ENCODE peak calls at places on chromosomes 16 and 17, in six cellular contexts. Y is mammary epithelial cell, E is small intestine, T is left ventricle myocardium inferior, F is heart left ventricle, Z is MM.1S. S is an unnamed sample. For H3K4me1, the result is how much of the 10 kb centered on the place peaks cover.

GRCh38 chr16:54290203-54291106 is 3.9 kb upstream of the IRX3 start:
- DNase-seq in Y (no peak), E (no peak), T (no peak), F (no peak), Z (no peak), S (peak)

GRCh38 chr17:14986127-14986526 is 279.0 kb downstream of the PMP22 start:
- DNase-seq in Y (no peak), E (no peak), T (no peak), F (no peak), Z (no peak), S (no peak)

GRCh38 chr17:58932956-58933355 is 173.7 kb downstream of the TRIM37 start:
- DNase-seq in Y (no peak), E (no peak), T (no peak), F (no peak), Z (no peak), S (no peak)

GRCh38 chr16:31333686-31334649 is 21.0 kb upstream of the ITGAX start:
- DNase-seq in Y (peak), E (peak), T (no peak), F (no peak), Z (peak), S (peak)

GRCh38 chr17:9577402-9577709 is 914 bp downstream of the CFAP52 start:
- DNase-seq in Y (no peak), E (no peak), T (no peak), F (no peak), Z (no peak), S (no peak)

GRCh38 chr16:80751167-80751566 is 53.2 kb downstream of the CDYL2 start:
- DNase-seq in Y (no peak), E (peak), T (no peak), F (no peak), Z (no peak), S (peak)

GRCh38 chr16:81602377-81602776 is 157.8 kb downstream of the CMIP start:
- DNase-seq in Y (no peak), E (no peak), T (no peak), F (no peak), Z (no peak), S (no peak)

GRCh38 chr17:19411641-19412040 is 609 bp downstream of the RNF112 start:
- DNase-seq in Y (no peak), E (no peak), T (no peak), F (no peak), Z (no peak), S (no peak)

GRCh38 chr17:37373530-37374159 is 2.1 kb upstream of the C17orf78 start:
- DNase-seq in Y (peak), E (peak), T (peak), F (peak), Z (peak), S (peak)

GRCh38 chr16:49550666-49551065 is 177.1 kb downstream of the C16orf78 start:
- DNase-seq in Y (no peak), E (no peak), T (no peak), F (no peak), Z (no peak), S (no peak)

GRCh38 chr17:7405413-7405881 is 1.6 kb upstream of the TMEM256 start:
- DNase-seq in Y (no peak), E (no peak), T (no peak), F (no peak), Z (no peak), S (peak)

GRCh38 chr16:68658258-68658973 is 13.3 kb downstream of the CDH3 start:
- DNase-seq in Y (peak), E (no peak), T (no peak), F (no peak), Z (no peak), S (peak)

GRCh38 chr16:945271-946047 is 25.3 kb downstream of the LMF1 start:
- DNase-seq in Y (no peak), E (no peak), T (no peak), F (no peak), Z (no peak), S (no peak)

GRCh38 chr17:80254396-80255241 is 6.0 kb upstream of the RNF213 start:
- DNase-seq in Y (peak), E (peak), T (no peak), F (no peak), Z (peak), S (no peak)

GRCh38 chr16:69476920-69477418 is 52.5 kb downstream of the CYB5B start:
- DNase-seq in Y (peak), E (no peak), T (no peak), F (no peak), Z (no peak), S (no peak)

GRCh38 chr17:39002991-39003715 is 36.0 kb upstream of the FBXO47 start:
- DNase-seq in Y (no peak), E (peak), T (peak), F (peak), Z (no peak), S (no peak)

GRCh38 chr16:82344157-82344556 is 174.1 kb upstream of the MPHOSPH6 start:
- DNase-seq in Y (no peak), E (peak), T (no peak), F (no peak), Z (no peak), S (peak)

DNA sequence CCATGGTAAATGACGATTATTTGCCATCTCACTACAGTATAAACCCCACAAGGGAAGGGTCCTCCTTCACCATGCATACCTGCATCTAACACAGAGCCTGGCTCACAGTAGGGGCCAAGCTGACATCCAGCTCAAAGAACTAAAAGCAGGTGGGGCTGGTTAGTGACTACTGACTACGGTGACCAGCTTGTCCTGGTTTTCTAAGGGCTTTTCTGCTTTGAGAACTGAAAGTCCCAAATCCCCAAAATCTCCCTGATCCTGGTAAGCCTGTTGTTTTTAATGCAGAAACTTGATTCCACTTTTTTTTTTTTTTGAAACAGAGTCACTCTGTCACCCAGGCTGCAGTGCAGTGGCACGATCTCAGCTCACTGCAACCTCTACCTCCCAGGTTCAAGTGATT is 89.4 kb downstream of the NDE1 start:
- DNase-seq in Y (no peak), E (no peak), T (no peak), F (no peak), Z (no peak), S (no peak)
- H3K4me1 ChIP-seq in Y (under half), E (under half), T (under half), F (under half), Z (under half), S (under half)

GRCh38 chr16:86664518-86665318 is 86.4 kb downstream of the FOXL1 start:
- DNase-seq in Y (peak), E (peak), T (no peak), F (no peak), Z (no peak), S (no peak)

GRCh38 chr16:86662195-86662594 is 83.8 kb downstream of the FOXL1 start:
- DNase-seq in Y (peak), E (no peak), T (no peak), F (no peak), Z (no peak), S (no peak)

GRCh38 chr16:86661715-86662114 is 83.4 kb downstream of the FOXL1 start:
- DNase-seq in Y (no peak), E (no peak), T (no peak), F (no peak), Z (no peak), S (no peak)

GRCh38 chr16:86663691-86664517 is 85.6 kb downstream of the FOXL1 start:
- DNase-seq in Y (peak), E (peak), T (no peak), F (no peak), Z (no peak), S (no peak)

DNA sequence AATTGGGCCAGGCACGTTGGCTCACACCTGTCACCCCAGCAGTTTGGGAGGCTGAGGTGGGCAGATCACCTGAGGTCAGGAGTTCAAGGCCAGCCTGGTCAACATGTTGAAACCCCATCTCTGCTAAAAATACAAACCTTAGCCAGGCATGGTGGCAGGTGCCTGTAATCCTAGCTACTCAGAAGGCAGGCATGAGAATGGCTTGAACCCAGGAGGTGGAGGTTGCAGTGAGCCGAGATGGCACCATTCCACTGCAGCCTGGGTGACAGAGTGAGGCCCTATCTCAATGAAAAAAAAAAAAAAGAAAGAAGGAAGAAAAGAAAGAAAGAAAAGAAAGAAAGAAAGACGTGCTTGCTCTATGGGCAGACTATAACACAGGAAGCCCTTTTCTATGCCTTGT is 84.4 kb downstream of the FOXL1 start:
- DNase-seq in Y (no peak), E (no peak), T (no peak), F (no peak), Z (no peak), S (no peak)
- H3K27ac ChIP-seq in Y (no peak), E (no peak), T (no peak), F (no peak), Z (no peak), S (no peak)

GRCh38 chr17:81918762-81919545 is 978 bp upstream of the SIRT7 start:
- DNase-seq in Y (no peak), E (peak), T (no peak), F (no peak), Z (no peak), S (no peak)

GRCh38 chr17:81922566-81923301 is 4.8 kb upstream of the SIRT7 start:
- DNase-seq in Y (no peak), E (no peak), T (no peak), F (no peak), Z (no peak), S (no peak)

GRCh38 chr17:81921996-81922565 is 4.1 kb upstream of the SIRT7 start:
- DNase-seq in Y (no peak), E (no peak), T (no peak), F (no peak), Z (no peak), S (no peak)

GRCh38 chr17:81921531-81921862 is 3.5 kb upstream of the SIRT7 start:
- DNase-seq in Y (no peak), E (no peak), T (no peak), F (no peak), Z (no peak), S (no peak)

DNA sequence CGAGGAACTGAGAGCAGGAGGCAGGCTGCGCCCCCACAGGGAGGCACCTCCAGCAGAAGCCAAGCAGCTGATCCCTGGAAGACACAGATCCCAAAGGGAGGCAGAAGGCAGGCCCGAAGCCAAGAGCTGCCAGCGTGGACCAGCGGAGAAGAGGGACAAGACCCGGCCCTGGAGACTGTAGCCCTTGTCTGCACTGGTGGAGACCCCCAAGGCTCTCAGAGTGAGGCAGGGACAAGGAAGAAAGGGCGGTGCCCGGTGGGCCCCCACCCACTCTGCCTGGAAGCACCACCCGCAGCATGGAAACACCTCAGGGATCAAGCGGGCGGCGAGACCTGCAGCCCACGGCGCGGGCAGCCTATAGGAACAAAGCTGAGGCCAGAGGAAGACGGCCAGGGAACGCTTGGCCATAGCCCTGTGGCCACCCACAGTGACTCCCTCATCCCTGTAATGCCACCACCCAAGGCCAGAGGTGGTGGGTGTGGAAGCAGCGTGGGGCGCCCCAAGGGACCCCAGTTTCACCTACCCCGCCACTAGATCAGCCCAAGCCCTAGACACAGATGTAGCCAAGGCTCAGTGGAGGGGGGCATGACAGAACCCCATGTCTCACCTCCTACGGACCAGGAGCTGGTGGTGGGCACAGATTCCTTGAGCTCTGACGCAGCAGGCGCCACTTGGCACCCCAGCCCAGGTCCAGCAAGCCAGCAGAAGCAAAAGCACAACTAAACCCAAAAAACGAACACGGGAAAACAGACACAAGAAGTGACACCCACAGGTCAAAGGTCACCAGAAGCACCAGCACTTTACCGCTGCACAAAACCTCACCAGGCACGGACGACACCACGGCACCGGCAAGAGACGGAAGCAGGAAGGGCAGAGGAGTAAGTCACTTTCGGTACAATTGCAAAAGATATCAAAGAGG is 2.9 kb upstream of the SIRT7 start:
- DNase-seq in Y (no peak), E (peak), T (no peak), F (no peak), Z (no peak), S (no peak)
- H3K4me1 ChIP-seq in Y (under half), E (under half), T (half or more), F (half or more), Z (under half), S (under half)

DNA sequence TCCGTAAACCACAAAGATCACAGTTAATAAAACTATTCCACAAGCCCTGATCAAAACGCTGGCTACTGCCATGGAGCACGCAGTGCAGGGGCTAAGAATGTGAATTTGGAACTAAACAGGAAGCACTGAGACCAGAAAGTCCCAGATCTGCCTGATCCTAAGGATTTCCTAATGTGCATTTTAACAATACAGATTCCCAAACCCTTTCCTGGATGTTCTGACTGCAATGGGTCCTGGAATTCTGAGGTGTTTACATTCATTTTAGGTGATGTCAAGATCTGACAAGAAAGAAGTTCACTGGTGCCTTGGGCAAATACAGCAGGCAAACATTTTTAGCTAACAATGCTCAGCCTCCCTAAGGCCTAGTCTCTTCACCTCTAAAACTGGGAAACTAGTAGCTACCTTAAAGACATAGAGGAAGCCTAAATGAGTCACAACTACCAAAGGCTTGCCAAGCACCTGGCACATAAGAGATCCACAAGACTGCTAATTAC is 10.3 kb downstream of the NSMCE1 start:
- DNase-seq in Y (peak), E (no peak), T (no peak), F (no peak), Z (no peak), S (no peak)
- H3K27ac ChIP-seq in Y (peak), E (no peak), T (peak), F (peak), Z (no peak), S (no peak)

GRCh38 chr17:78072961-78073360 is 55.6 kb downstream of the TMC6 start:
- DNase-seq in Y (no peak), E (no peak), T (no peak), F (no peak), Z (no peak), S (no peak)
- H3K4me1 ChIP-seq in Y (under half), E (under half), T (under half), F (under half), Z (under half), S (under half)

GRCh38 chr16:56792960-56793359 is 63.0 kb downstream of the NUP93 start:
- DNase-seq in Y (no peak), E (no peak), T (no peak), F (no peak), Z (no peak), S (no peak)

GRCh38 chr16:56798955-56799354 is 66.1 kb upstream of the SLC12A3 start:
- DNase-seq in Y (no peak), E (no peak), T (no peak), F (no peak), Z (no peak), S (no peak)

GRCh38 chr16:56797861-56798260 is 67.1 kb upstream of the SLC12A3 start:
- DNase-seq in Y (no peak), E (no peak), T (no peak), F (no peak), Z (no peak), S (no peak)

GRCh38 chr16:56793504-56793903 is 63.6 kb downstream of the NUP93 start:
- DNase-seq in Y (peak), E (no peak), T (no peak), F (no peak), Z (peak), S (no peak)

DNA sequence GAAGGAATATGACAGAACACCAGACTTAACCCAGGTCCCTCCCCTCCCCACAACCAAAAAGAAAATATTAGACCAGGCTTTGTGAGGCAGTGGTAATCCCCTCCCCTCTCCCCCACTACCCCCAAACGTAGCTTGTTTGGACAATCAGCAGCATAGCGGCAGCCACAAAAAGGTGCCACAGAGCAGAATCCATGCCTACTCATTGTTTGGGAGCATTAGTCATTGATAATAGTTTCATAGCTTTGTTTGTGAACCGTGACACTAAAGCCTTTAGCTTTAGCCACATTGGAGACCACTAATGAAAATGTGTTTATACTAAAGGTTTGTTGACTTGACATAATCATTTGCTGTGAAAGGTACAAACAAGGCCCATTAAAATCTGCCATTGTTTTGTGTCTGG is 65.1 kb downstream of the NUP93 start:
- DNase-seq in Y (no peak), E (no peak), T (no peak), F (no peak), Z (no peak), S (no peak)
- H3K27ac ChIP-seq in Y (no peak), E (no peak), T (no peak), F (no peak), Z (no peak), S (no peak)

DNA sequence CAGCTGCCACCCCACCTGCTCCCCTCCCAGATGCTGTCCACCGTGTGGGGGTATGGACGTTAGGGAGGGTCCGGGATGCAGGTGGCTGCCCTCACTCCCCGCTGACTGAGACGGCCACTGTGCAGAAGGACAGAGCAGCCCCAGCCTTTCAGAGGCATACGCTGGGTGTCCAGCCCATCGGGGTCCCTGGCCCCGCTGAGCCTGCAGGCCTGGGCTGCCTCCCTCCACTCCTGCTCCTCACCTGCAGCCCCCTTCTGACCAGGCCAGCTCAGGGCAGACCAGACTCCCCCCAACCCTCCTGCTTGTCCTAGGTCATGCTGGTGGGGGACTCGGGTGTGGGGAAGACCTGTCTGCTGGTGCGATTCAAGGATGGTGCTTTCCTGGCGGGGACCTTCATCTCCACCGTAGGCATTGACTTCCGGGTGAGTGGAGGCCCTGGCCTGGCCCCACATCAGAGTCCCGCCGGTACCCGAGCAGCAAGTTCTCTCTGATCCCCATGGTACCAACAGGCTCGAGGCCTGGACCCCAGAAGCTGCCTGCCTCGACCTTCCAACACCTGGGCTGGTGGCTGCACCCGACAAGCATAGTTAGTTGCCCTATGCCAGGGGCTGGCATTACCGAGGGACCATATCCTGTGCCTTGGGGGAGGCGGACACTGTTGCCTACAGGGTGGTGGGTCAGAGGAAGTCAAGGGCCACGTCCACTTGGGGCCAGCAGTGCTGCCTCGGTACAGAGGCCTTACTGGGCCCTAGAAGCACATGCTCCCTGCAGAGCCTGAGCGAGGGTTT is 1.4 kb downstream of the RAB26 start:
- DNase-seq in Y (no peak), E (no peak), T (no peak), F (no peak), Z (peak), S (peak)
- H3K4me1 ChIP-seq in Y (half or more), E (under half), T (half or more), F (half or more), Z (under half), S (under half)

GRCh38 chr16:15970743-15971434 is 21.5 kb downstream of the ABCC1 start:
- DNase-seq in Y (no peak), E (no peak), T (no peak), F (no peak), Z (no peak), S (no peak)

GRCh38 chr16:15973460-15973859 is 24.0 kb downstream of the ABCC1 start:
- DNase-seq in Y (no peak), E (peak), T (no peak), F (no peak), Z (no peak), S (no peak)

GRCh38 chr16:15970202-15970601 is 20.8 kb downstream of the ABCC1 start:
- DNase-seq in Y (no peak), E (peak), T (no peak), F (no peak), Z (no peak), S (peak)

GRCh38 chr16:15972046-15972868 is 22.8 kb downstream of the ABCC1 start:
- DNase-seq in Y (no peak), E (no peak), T (no peak), F (no peak), Z (no peak), S (no peak)

DNA sequence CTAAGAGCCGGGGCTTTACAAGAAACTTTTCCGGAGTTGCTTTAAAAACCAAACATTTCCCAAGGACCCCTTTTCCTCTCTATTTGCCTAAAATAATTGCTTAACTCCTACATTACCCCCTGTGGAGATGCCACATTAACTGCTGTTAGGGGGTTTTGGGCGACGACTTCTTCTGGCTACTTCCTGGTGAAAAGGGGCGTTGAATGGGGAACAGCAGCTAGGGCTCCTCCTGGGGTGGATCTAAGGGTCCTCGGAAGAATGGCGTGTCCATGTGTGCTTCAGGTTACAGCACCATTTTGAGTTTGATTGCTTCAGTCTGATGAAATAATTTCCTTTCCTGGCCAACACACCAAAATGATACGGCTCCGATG is 22.0 kb downstream of the ABCC1 start:
- DNase-seq in Y (no peak), E (no peak), T (no peak), F (no peak), Z (no peak), S (no peak)
- H3K27ac ChIP-seq in Y (no peak), E (no peak), T (no peak), F (no peak), Z (no peak), S (no peak)

S was measured in neural progenitor cell.